ENCODE peak calls at places on chromosomes 4 and X, in ten cellular contexts. D is mesendoderm; Y is stomach; Z is CD8-positive, alpha-beta memory T cell; B is foreskin fibroblast; R is OCI-LY7; U is CD4-positive, CD25-positive, alpha-beta regulatory T cell; L is AG04450; F is hepatocyte; I is A673. K is an unnamed sample.

GRCh38 chr4:69099910-69100309 is 3.6 kb downstream of the UGT2B7 start:
- DNase-seq in D (no peak), Y (no peak), Z (no peak), B (no peak), R (no peak), U (no peak), L (no peak), F (no peak), I (no peak), K (no peak)

GRCh38 chr4:53537606-53538005 is 53.7 kb downstream of the LNX1 start:
- DNase-seq in D (no peak), Y (no peak), Z (no peak), B (no peak), R (no peak), U (no peak), L (no peak), F (no peak), I (no peak), K (no peak)

GRCh38 chrX:153886915-153887314 is 942 bp upstream of the L1CAM start:
- DNase-seq in D (peak; percentile 92), Y (no peak), Z (no peak), B (peak; percentile 16), R (no peak), U (no peak), L (no peak), F (no peak), I (no peak), K (no peak)

GRCh38 chr4:149605601-149606378 is 209.9 kb downstream of the IQCM start:
- DNase-seq in D (peak; percentile 36), Y (no peak), Z (no peak), B (peak; percentile 39), R (no peak), U (no peak), L (peak; percentile 6), F (no peak), I (no peak), K (no peak)

GRCh38 chrX:9628779-9629493 is 136.7 kb downstream of the GPR143 start:
- DNase-seq in D (no peak), Y (no peak), Z (no peak), B (no peak), R (no peak), U (no peak), L (no peak), F (no peak), I (no peak), K (no peak)

GRCh38 chrX:40266490-40267333 is 169.0 kb upstream of the BCOR start:
- DNase-seq in D (peak; percentile 70), Y (peak; percentile 72), Z (peak; percentile 61), B (peak; percentile 85), R (peak; percentile 62), U (peak; percentile 3), L (no peak), F (peak; percentile 89), I (peak; percentile 79), K (peak; percentile 29)

GRCh38 chr4:8914461-8915171 is 43.0 kb upstream of the HMX1 start:
- DNase-seq in D (no peak), Y (peak; percentile 16), Z (no peak), B (no peak), R (no peak), U (no peak), L (no peak), F (peak; percentile 1), I (no peak), K (no peak)

GRCh38 chrX:134688839-134689238 is 30.6 kb upstream of the PLAC1 start:
- DNase-seq in D (no peak), Y (no peak), Z (no peak), B (peak; percentile 38), R (no peak), U (no peak), L (no peak), F (no peak), I (no peak), K (no peak)

GRCh38 chrX:124263743-124264142 is 68.7 kb upstream of the TEX13D start:
- DNase-seq in D (no peak), Y (no peak), Z (peak; percentile 53), B (no peak), R (no peak), U (no peak), L (no peak), F (no peak), I (no peak), K (no peak)

GRCh38 chr4:59553063-59553738 is 1646.9 kb upstream of the ADGRL3 start:
- DNase-seq in D (peak; percentile 51), Y (no peak), Z (no peak), B (peak; percentile 64), R (peak; percentile 38), U (no peak), L (no peak), F (no peak), I (no peak), K (no peak)

GRCh38 chr4:132445386-132445785 is 703.7 kb upstream of the PCDH10 start:
- DNase-seq in D (no peak), Y (no peak), Z (no peak), B (no peak), R (no peak), U (no peak), L (no peak), F (no peak), I (no peak), K (no peak)

GRCh38 chr4:158829254-158829653 is 60.4 kb downstream of the FNIP2 start:
- DNase-seq in D (no peak), Y (no peak), Z (no peak), B (no peak), R (no peak), U (no peak), L (no peak), F (no peak), I (no peak), K (no peak)

DNA sequence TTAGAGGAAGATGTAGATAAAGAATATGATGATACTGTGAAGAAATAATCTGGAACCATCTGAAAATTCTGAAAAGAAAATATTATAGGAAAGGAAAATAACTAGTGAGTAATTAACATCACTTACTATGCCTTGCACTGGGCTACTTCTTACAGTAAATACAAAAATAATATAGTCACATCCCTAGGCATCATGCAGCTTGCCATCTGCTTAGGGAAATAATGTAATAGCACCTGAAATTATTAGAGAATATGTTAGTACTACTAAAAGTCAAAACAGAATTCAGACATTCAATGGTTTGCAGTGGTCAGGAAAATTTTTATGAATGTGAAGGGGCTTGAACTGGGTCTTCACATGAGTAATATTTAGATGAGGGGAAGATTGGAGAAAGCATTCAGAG is 272.2 kb upstream of the EMCN start:
- DNase-seq in D (no peak), Y (no peak), Z (no peak), B (no peak), R (no peak), U (no peak), L (no peak), F (no peak), I (no peak), K (no peak)
- H3K4me3 ChIP-seq in D (no peak overlapping the region), Y (no peak overlapping the region), Z (no peak overlapping the region), B (no peak overlapping the region), R (no peak overlapping the region), U (no peak overlapping the region), L (no peak overlapping the region), F (no peak overlapping the region), I (no peak overlapping the region), K (no peak overlapping the region)

GRCh38 chr4:14111730-14112171 is 484.2 kb upstream of the BOD1L1 start:
- DNase-seq in D (no peak), Y (no peak), Z (no peak), B (peak; percentile 74), R (no peak), U (no peak), L (no peak), F (no peak), I (peak; percentile 92), K (no peak)
- H3K4me3 ChIP-seq in D (no peak overlapping the region), Y (no peak overlapping the region), Z (no peak overlapping the region), B (peak overlapping the region; percentile 47), R (no peak overlapping the region), U (no peak overlapping the region), L (no peak overlapping the region), F (no peak overlapping the region), I (peak overlapping the region; percentile 25), K (no peak overlapping the region)

GRCh38 chrX:109732780-109733657 is at the start of gene ACSL4:
- DNase-seq in D (peak; percentile 86), Y (peak; percentile 85), Z (peak; percentile 89), B (peak; percentile 93), R (peak; percentile 86), U (peak; percentile 81), L (no peak), F (peak; percentile 91), I (peak; percentile 90), K (peak; percentile 78)
- H3K4me3 ChIP-seq in D (peak within 1 kb of the TSS; percentile 79), Y (peak within 1 kb of the TSS; percentile 62), Z (peak within 1 kb of the TSS; percentile 72), B (peak within 1 kb of the TSS; percentile 92), R (peak within 1 kb of the TSS; percentile 99), U (peak within 1 kb of the TSS; percentile 94), L (peak within 1 kb of the TSS; percentile 81), F (peak within 1 kb of the TSS; percentile 52), I (peak within 1 kb of the TSS; percentile 73), K (peak within 1 kb of the TSS; percentile 92)

GRCh38 chr4:17325098-17325497 is 186.8 kb downstream of the QDPR start:
- DNase-seq in D (no peak), Y (no peak), Z (no peak), B (no peak), R (no peak), U (no peak), L (no peak), F (no peak), I (no peak), K (no peak)

GRCh38 chr4:17324431-17324830 is 187.5 kb downstream of the QDPR start:
- DNase-seq in D (peak; percentile 64), Y (no peak), Z (peak; percentile 50), B (peak; percentile 80), R (peak; percentile 69), U (no peak), L (peak; percentile 62), F (peak; percentile 64), I (peak; percentile 82), K (no peak)

GRCh38 chr4:17326756-17327155 is 185.1 kb downstream of the QDPR start:
- DNase-seq in D (no peak), Y (no peak), Z (no peak), B (no peak), R (no peak), U (no peak), L (no peak), F (no peak), I (no peak), K (no peak)

GRCh38 chr4:17322514-17322913 is 189.4 kb downstream of the QDPR start:
- DNase-seq in D (no peak), Y (no peak), Z (no peak), B (no peak), R (no peak), U (no peak), L (no peak), F (no peak), I (no peak), K (no peak)

DNA sequence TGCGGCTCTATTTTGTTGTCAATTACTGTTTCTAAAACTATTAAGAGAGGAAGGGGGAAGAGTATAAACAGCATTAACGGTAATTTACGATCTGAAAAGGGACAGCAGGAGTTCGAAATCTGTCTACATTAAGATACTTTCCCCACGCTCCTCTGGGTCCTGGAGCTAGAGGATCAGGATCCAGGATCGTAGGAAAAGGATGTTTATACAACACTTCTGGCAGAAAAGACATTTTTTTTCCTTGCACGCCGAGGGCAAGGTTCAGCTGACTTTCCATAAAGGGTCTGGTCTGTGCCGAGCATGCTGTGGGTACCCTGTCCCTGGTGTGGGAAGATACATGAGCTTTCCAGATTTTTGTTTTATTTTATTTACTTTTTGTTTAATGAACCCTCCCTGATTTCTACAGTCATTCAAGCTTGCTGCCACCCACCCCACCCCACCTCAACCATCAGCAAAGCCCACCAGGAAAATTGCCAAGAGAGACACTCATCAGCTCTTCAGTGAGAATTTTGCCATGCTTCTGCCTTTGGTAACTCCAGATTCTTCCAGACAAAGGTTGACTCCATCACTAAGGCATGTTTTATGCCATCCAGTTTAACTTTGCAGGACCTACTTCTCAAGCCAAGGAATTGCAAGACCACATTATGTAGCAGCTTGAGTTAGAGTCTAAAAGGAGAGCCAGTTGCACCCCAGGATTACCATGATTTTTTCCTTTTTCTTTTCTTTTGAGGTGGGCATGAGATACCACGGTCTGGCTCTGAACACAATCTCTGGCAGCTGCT is 188.1 kb downstream of the QDPR start:
- DNase-seq in D (no peak), Y (no peak), Z (no peak), B (peak; percentile 58), R (no peak), U (no peak), L (no peak), F (peak; percentile 30), I (peak; percentile 47), K (no peak)
- H3K4me3 ChIP-seq in D (no peak overlapping the region), Y (no peak overlapping the region), Z (no peak overlapping the region), B (no peak overlapping the region), R (no peak overlapping the region), U (no peak overlapping the region), L (no peak overlapping the region), F (no peak overlapping the region), I (no peak overlapping the region), K (no peak overlapping the region)

K was measured in naive thymus-derived CD4-positive, alpha-beta T cell.